ENCODE peak calls at places on chromosomes 6 and 20, in nine cellular contexts. One of them, this sample, is unnamed.

GRCh38 chr6:40350193-40350941 is 236.8 kb downstream of the LRFN2 start:
- DNase-seq in adipocyte: no peak
- DNase-seq in CD4-positive, CD25-positive, alpha-beta regulatory T cell: no peak
- DNase-seq in esophagus squamous epithelium: no peak
- DNase-seq in CD4-positive, alpha-beta T cell: no peak
- DNase-seq in thoracic aorta: no peak
- DNase-seq in CD8-positive, alpha-beta T cell: no peak
- DNase-seq in uterus: no peak
- DNase-seq in Peyer's patch: no peak
- DNase-seq in this sample: no peak

GRCh38 chr6:136788069-136788902 is 4.0 kb downstream of the MAP3K5 start:
- DNase-seq in adipocyte: peak; percentile 84
- DNase-seq in CD4-positive, CD25-positive, alpha-beta regulatory T cell: peak; percentile 75
- DNase-seq in esophagus squamous epithelium: no peak
- DNase-seq in CD4-positive, alpha-beta T cell: no peak
- DNase-seq in thoracic aorta: no peak
- DNase-seq in CD8-positive, alpha-beta T cell: no peak
- DNase-seq in uterus: no peak
- DNase-seq in Peyer's patch: no peak
- DNase-seq in this sample: peak; percentile 77

GRCh38 chr20:47126709-47127108 is 229.8 kb downstream of the ZMYND8 start:
- DNase-seq in adipocyte: peak; percentile 86
- DNase-seq in CD4-positive, CD25-positive, alpha-beta regulatory T cell: no peak
- DNase-seq in esophagus squamous epithelium: no peak
- DNase-seq in CD4-positive, alpha-beta T cell: no peak
- DNase-seq in thoracic aorta: no peak
- DNase-seq in CD8-positive, alpha-beta T cell: no peak
- DNase-seq in uterus: no peak
- DNase-seq in Peyer's patch: no peak
- DNase-seq in this sample: no peak

GRCh38 chr20:38117635-38118034 is 47.4 kb downstream of the TGM2 start:
- DNase-seq in adipocyte: peak; percentile 74
- DNase-seq in CD4-positive, CD25-positive, alpha-beta regulatory T cell: no peak
- DNase-seq in esophagus squamous epithelium: no peak
- DNase-seq in CD4-positive, alpha-beta T cell: no peak
- DNase-seq in thoracic aorta: no peak
- DNase-seq in CD8-positive, alpha-beta T cell: no peak
- DNase-seq in uterus: no peak
- DNase-seq in Peyer's patch: no peak
- DNase-seq in this sample: no peak

GRCh38 chr6:57252975-57253374 is 30.9 kb upstream of the RAB23 start:
- DNase-seq in adipocyte: peak; percentile 56
- DNase-seq in CD4-positive, CD25-positive, alpha-beta regulatory T cell: no peak
- DNase-seq in esophagus squamous epithelium: no peak
- DNase-seq in CD4-positive, alpha-beta T cell: no peak
- DNase-seq in thoracic aorta: no peak
- DNase-seq in CD8-positive, alpha-beta T cell: no peak
- DNase-seq in uterus: no peak
- DNase-seq in Peyer's patch: no peak
- DNase-seq in this sample: no peak

GRCh38 chr6:102075539-102075938 is 682.0 kb downstream of the GRIK2 start:
- DNase-seq in adipocyte: peak; percentile 3
- DNase-seq in CD4-positive, CD25-positive, alpha-beta regulatory T cell: no peak
- DNase-seq in esophagus squamous epithelium: no peak
- DNase-seq in CD4-positive, alpha-beta T cell: no peak
- DNase-seq in thoracic aorta: no peak
- DNase-seq in CD8-positive, alpha-beta T cell: no peak
- DNase-seq in uterus: no peak
- DNase-seq in Peyer's patch: no peak
- DNase-seq in this sample: no peak

GRCh38 chr6:46331461-46331860 is 159.8 kb downstream of the RCAN2 start:
- DNase-seq in adipocyte: no peak
- DNase-seq in CD4-positive, CD25-positive, alpha-beta regulatory T cell: no peak
- DNase-seq in esophagus squamous epithelium: no peak
- DNase-seq in CD4-positive, alpha-beta T cell: no peak
- DNase-seq in thoracic aorta: no peak
- DNase-seq in CD8-positive, alpha-beta T cell: no peak
- DNase-seq in uterus: no peak
- DNase-seq in Peyer's patch: no peak
- DNase-seq in this sample: no peak

GRCh38 chr6:99867026-99867425 is 127.0 kb downstream of the MCHR2 start:
- DNase-seq in adipocyte: no peak
- DNase-seq in CD4-positive, CD25-positive, alpha-beta regulatory T cell: no peak
- DNase-seq in esophagus squamous epithelium: no peak
- DNase-seq in CD4-positive, alpha-beta T cell: no peak
- DNase-seq in thoracic aorta: no peak
- DNase-seq in CD8-positive, alpha-beta T cell: no peak
- DNase-seq in uterus: no peak
- DNase-seq in Peyer's patch: no peak
- DNase-seq in this sample: no peak

GRCh38 chr6:116096979-116097816 is 3.5 kb upstream of the NT5DC1 start:
- DNase-seq in adipocyte: peak; percentile 73
- DNase-seq in CD4-positive, CD25-positive, alpha-beta regulatory T cell: no peak
- DNase-seq in esophagus squamous epithelium: no peak
- DNase-seq in CD4-positive, alpha-beta T cell: no peak
- DNase-seq in thoracic aorta: no peak
- DNase-seq in CD8-positive, alpha-beta T cell: no peak
- DNase-seq in uterus: no peak
- DNase-seq in Peyer's patch: no peak
- DNase-seq in this sample: no peak

GRCh38 chr6:34202329-34203201 is 34.1 kb upstream of the HMGA1 start:
- DNase-seq in adipocyte: no peak
- DNase-seq in CD4-positive, CD25-positive, alpha-beta regulatory T cell: no peak
- DNase-seq in esophagus squamous epithelium: no peak
- DNase-seq in CD4-positive, alpha-beta T cell: no peak
- DNase-seq in thoracic aorta: no peak
- DNase-seq in CD8-positive, alpha-beta T cell: no peak
- DNase-seq in uterus: no peak
- DNase-seq in Peyer's patch: no peak
- DNase-seq in this sample: no peak

GRCh38 chr20:25178563-25179438 is 16.7 kb upstream of the ENTPD6 start:
- DNase-seq in adipocyte: peak; percentile 90
- DNase-seq in CD4-positive, CD25-positive, alpha-beta regulatory T cell: peak; percentile 49
- DNase-seq in esophagus squamous epithelium: no peak
- DNase-seq in CD4-positive, alpha-beta T cell: no peak
- DNase-seq in thoracic aorta: no peak
- DNase-seq in CD8-positive, alpha-beta T cell: no peak
- DNase-seq in uterus: peak; percentile 37
- DNase-seq in Peyer's patch: no peak
- DNase-seq in this sample: peak; percentile 41

GRCh38 chr6:13694562-13694961 is 17.1 kb downstream of the RANBP9 start:
- DNase-seq in adipocyte: no peak
- DNase-seq in CD4-positive, CD25-positive, alpha-beta regulatory T cell: no peak
- DNase-seq in esophagus squamous epithelium: no peak
- DNase-seq in CD4-positive, alpha-beta T cell: no peak
- DNase-seq in thoracic aorta: no peak
- DNase-seq in CD8-positive, alpha-beta T cell: no peak
- DNase-seq in uterus: no peak
- DNase-seq in Peyer's patch: no peak
- DNase-seq in this sample: no peak

GRCh38 chr6:72621243-72622093 is at the start of gene KCNQ5:
- DNase-seq in adipocyte: peak; percentile 56
- DNase-seq in CD4-positive, CD25-positive, alpha-beta regulatory T cell: peak; percentile 36
- DNase-seq in esophagus squamous epithelium: no peak
- DNase-seq in CD4-positive, alpha-beta T cell: no peak
- DNase-seq in thoracic aorta: no peak
- DNase-seq in CD8-positive, alpha-beta T cell: no peak
- DNase-seq in uterus: no peak
- DNase-seq in Peyer's patch: no peak
- DNase-seq in this sample: no peak

DNA sequence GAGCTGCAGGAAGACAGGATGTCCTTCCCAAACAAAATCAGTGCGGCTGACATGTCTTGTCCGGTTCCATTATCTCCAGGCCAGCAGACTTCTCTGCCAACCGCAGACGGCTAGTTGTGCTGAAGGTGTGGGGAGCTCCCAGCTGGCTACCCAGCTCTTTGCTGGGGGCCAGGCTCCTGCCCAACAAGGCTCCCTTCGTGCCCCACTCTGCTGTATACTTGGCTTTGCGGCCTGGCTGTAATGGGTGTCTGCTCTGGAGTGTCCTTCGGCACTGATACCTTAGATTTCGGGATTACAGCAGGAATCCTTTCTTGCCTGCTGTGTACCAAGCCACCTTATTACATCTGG is 48.7 kb upstream of the IRF4 start:
- DNase-seq in adipocyte: no peak
- DNase-seq in CD4-positive, CD25-positive, alpha-beta regulatory T cell: no peak
- DNase-seq in esophagus squamous epithelium: no peak
- DNase-seq in CD4-positive, alpha-beta T cell: no peak
- DNase-seq in thoracic aorta: no peak
- DNase-seq in CD8-positive, alpha-beta T cell: no peak
- DNase-seq in uterus: no peak
- DNase-seq in Peyer's patch: peak; percentile 43
- DNase-seq in this sample: no peak
- H3K9me3 ChIP-seq in adipocyte: no peaks in the 10 kb centered on the region
- H3K9me3 ChIP-seq in CD4-positive, CD25-positive, alpha-beta regulatory T cell: no peaks in the 10 kb centered on the region
- H3K9me3 ChIP-seq in esophagus squamous epithelium: no peaks in the 10 kb centered on the region
- H3K9me3 ChIP-seq in CD4-positive, alpha-beta T cell: no peaks in the 10 kb centered on the region
- H3K9me3 ChIP-seq in thoracic aorta: no peaks in the 10 kb centered on the region
- H3K9me3 ChIP-seq in CD8-positive, alpha-beta T cell: no peaks in the 10 kb centered on the region
- H3K9me3 ChIP-seq in uterus: no peaks in the 10 kb centered on the region
- H3K9me3 ChIP-seq in Peyer's patch: no peaks in the 10 kb centered on the region
- H3K9me3 ChIP-seq in this sample: peaks cover 20% of the 10 kb centered on the region

DNA sequence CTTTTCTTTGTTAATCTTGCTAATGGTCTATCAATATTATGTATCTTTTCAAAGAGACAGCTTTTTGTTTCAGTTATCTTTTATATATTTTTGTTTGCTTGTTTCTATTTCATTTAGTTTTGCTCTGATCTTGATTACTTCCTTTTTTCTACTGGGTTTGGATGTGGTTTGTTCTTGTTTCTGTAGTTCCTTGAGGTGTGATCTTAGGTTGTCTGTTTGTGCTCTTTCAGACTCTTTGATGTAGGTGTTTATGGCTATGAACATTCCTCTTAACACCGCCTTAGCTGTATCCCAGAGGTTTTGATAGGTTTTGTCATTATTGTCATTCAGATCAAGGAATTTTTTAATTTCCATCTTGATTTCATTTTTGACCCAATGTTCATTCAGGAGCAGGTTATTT is 26.8 kb upstream of the TNFAIP3 start:
- DNase-seq in adipocyte: no peak
- DNase-seq in CD4-positive, CD25-positive, alpha-beta regulatory T cell: no peak
- DNase-seq in esophagus squamous epithelium: no peak
- DNase-seq in CD4-positive, alpha-beta T cell: no peak
- DNase-seq in thoracic aorta: no peak
- DNase-seq in CD8-positive, alpha-beta T cell: no peak
- DNase-seq in uterus: no peak
- DNase-seq in Peyer's patch: no peak
- DNase-seq in this sample: no peak
- H3K9me3 ChIP-seq in adipocyte: peaks cover 15% of the 10 kb centered on the region
- H3K9me3 ChIP-seq in CD4-positive, CD25-positive, alpha-beta regulatory T cell: peaks cover 11% of the 10 kb centered on the region
- H3K9me3 ChIP-seq in esophagus squamous epithelium: no peaks in the 10 kb centered on the region
- H3K9me3 ChIP-seq in CD4-positive, alpha-beta T cell: peaks cover 4% of the 10 kb centered on the region
- H3K9me3 ChIP-seq in thoracic aorta: no peaks in the 10 kb centered on the region
- H3K9me3 ChIP-seq in CD8-positive, alpha-beta T cell: peaks cover 7% of the 10 kb centered on the region
- H3K9me3 ChIP-seq in uterus: no peaks in the 10 kb centered on the region
- H3K9me3 ChIP-seq in Peyer's patch: no peaks in the 10 kb centered on the region
- H3K9me3 ChIP-seq in this sample: no peaks in the 10 kb centered on the region

GRCh38 chr6:22447191-22447590 is 122.2 kb upstream of the HDGFL1 start:
- DNase-seq in adipocyte: no peak
- DNase-seq in CD4-positive, CD25-positive, alpha-beta regulatory T cell: no peak
- DNase-seq in esophagus squamous epithelium: no peak
- DNase-seq in CD4-positive, alpha-beta T cell: no peak
- DNase-seq in thoracic aorta: no peak
- DNase-seq in CD8-positive, alpha-beta T cell: no peak
- DNase-seq in uterus: no peak
- DNase-seq in Peyer's patch: no peak
- DNase-seq in this sample: peak; percentile 8

GRCh38 chr6:22445946-22446345 is 123.4 kb upstream of the HDGFL1 start:
- DNase-seq in adipocyte: no peak
- DNase-seq in CD4-positive, CD25-positive, alpha-beta regulatory T cell: no peak
- DNase-seq in esophagus squamous epithelium: no peak
- DNase-seq in CD4-positive, alpha-beta T cell: no peak
- DNase-seq in thoracic aorta: no peak
- DNase-seq in CD8-positive, alpha-beta T cell: no peak
- DNase-seq in uterus: no peak
- DNase-seq in Peyer's patch: no peak
- DNase-seq in this sample: no peak

GRCh38 chr6:22448311-22448711 is 121.1 kb upstream of the HDGFL1 start:
- DNase-seq in adipocyte: peak; percentile 82
- DNase-seq in CD4-positive, CD25-positive, alpha-beta regulatory T cell: no peak
- DNase-seq in esophagus squamous epithelium: no peak
- DNase-seq in CD4-positive, alpha-beta T cell: no peak
- DNase-seq in thoracic aorta: no peak
- DNase-seq in CD8-positive, alpha-beta T cell: no peak
- DNase-seq in uterus: no peak
- DNase-seq in Peyer's patch: no peak
- DNase-seq in this sample: peak; percentile 63

GRCh38 chr6:22444335-22444734 is 125.0 kb upstream of the HDGFL1 start:
- DNase-seq in adipocyte: no peak
- DNase-seq in CD4-positive, CD25-positive, alpha-beta regulatory T cell: no peak
- DNase-seq in esophagus squamous epithelium: no peak
- DNase-seq in CD4-positive, alpha-beta T cell: no peak
- DNase-seq in thoracic aorta: no peak
- DNase-seq in CD8-positive, alpha-beta T cell: no peak
- DNase-seq in uterus: no peak
- DNase-seq in Peyer's patch: no peak
- DNase-seq in this sample: no peak

DNA sequence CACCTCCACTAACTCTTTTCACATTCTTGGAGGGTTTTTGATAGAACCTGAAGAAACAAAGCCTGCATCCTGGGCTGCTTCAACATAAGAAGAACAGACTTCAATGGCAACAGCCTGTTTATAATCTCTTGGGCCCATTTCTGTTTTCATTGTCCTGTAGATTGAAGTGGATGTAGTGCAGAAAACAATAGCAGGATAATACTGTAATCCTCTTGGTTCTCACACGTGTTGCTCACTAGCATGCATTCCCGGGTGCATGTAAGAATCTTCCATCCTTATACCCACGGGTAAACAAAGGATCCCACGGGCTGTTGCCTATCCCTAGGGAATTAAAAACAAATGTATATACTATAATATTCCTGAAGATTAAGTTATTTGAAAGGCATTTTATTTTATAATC is 121.5 kb upstream of the HDGFL1 start:
- DNase-seq in adipocyte: peak; percentile 26
- DNase-seq in CD4-positive, CD25-positive, alpha-beta regulatory T cell: no peak
- DNase-seq in esophagus squamous epithelium: no peak
- DNase-seq in CD4-positive, alpha-beta T cell: no peak
- DNase-seq in thoracic aorta: no peak
- DNase-seq in CD8-positive, alpha-beta T cell: no peak
- DNase-seq in uterus: no peak
- DNase-seq in Peyer's patch: no peak
- DNase-seq in this sample: peak; percentile 64
- H3K9me3 ChIP-seq in adipocyte: peaks cover 4% of the 10 kb centered on the region
- H3K9me3 ChIP-seq in CD4-positive, CD25-positive, alpha-beta regulatory T cell: no peaks in the 10 kb centered on the region
- H3K9me3 ChIP-seq in esophagus squamous epithelium: no peaks in the 10 kb centered on the region
- H3K9me3 ChIP-seq in CD4-positive, alpha-beta T cell: no peaks in the 10 kb centered on the region
- H3K9me3 ChIP-seq in thoracic aorta: no peaks in the 10 kb centered on the region
- H3K9me3 ChIP-seq in CD8-positive, alpha-beta T cell: no peaks in the 10 kb centered on the region
- H3K9me3 ChIP-seq in uterus: no peaks in the 10 kb centered on the region
- H3K9me3 ChIP-seq in Peyer's patch: no peaks in the 10 kb centered on the region
- H3K9me3 ChIP-seq in this sample: no peaks in the 10 kb centered on the region

DNA sequence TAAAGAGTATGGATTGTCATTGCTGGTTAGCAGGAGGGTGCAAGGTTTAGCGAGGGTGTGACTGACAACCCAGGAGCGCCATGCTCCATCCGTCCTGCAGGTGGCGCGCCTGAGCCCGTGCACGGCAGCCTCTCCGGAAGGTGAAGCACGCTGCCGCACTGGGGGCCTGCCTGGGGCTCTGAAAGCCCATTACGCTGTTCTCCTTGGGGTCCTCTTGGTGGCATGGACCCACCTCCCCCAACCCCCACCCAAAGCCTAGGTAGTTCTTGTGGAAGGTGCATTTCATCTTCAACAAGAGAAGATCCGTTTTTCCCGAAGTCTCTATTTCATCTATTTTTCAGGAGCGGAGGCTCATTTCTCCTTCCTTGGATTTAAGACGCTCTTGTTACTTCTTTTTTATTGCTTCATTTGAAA is 197.4 kb upstream of the KCNG1 start:
- DNase-seq in adipocyte: peak; percentile 39
- DNase-seq in CD4-positive, CD25-positive, alpha-beta regulatory T cell: peak; percentile 31
- DNase-seq in esophagus squamous epithelium: no peak
- DNase-seq in CD4-positive, alpha-beta T cell: peak; percentile 19
- DNase-seq in thoracic aorta: no peak
- DNase-seq in CD8-positive, alpha-beta T cell: peak; percentile 32
- DNase-seq in uterus: peak; percentile 35
- DNase-seq in Peyer's patch: peak; percentile 62
- DNase-seq in this sample: peak; percentile 82
- H3K9me3 ChIP-seq in adipocyte: peaks cover 16% of the 10 kb centered on the region
- H3K9me3 ChIP-seq in CD4-positive, CD25-positive, alpha-beta regulatory T cell: peaks cover 15% of the 10 kb centered on the region
- H3K9me3 ChIP-seq in esophagus squamous epithelium: no peaks in the 10 kb centered on the region
- H3K9me3 ChIP-seq in CD4-positive, alpha-beta T cell: peaks cover 14% of the 10 kb centered on the region
- H3K9me3 ChIP-seq in thoracic aorta: no peaks in the 10 kb centered on the region
- H3K9me3 ChIP-seq in CD8-positive, alpha-beta T cell: no peaks in the 10 kb centered on the region
- H3K9me3 ChIP-seq in uterus: no peaks in the 10 kb centered on the region
- H3K9me3 ChIP-seq in Peyer's patch: peaks cover 15% of the 10 kb centered on the region
- H3K9me3 ChIP-seq in this sample: peaks cover 4% of the 10 kb centered on the region

This sample was measured in HAP-1.